ENCODE peak calls at places on chromosomes 6 and 20, in eight cellular contexts. E is uterus, T is AG09319, P is IMR-90, Y is osteocyte, A is Peyer's patch, M is transverse colon, F is fibroblast of mammary gland. C is an unnamed sample.

GRCh38 chr6:148869589-148869988 is 122.8 kb downstream of the UST start:
- DNase-seq in T (peak), A (no peak), Y (no peak), P (peak), E (no peak), M (no peak), F (peak), C (peak)

GRCh38 chr6:21634582-21634981 is 41.0 kb downstream of the SOX4 start:
- DNase-seq in A (no peak), P (peak), T (peak), Y (peak), M (no peak), E (peak), F (peak), C (peak)

GRCh38 chr6:149855040-149855654 is 9.0 kb downstream of the LRP11 start:
- DNase-seq in M (no peak), F (peak), T (no peak), P (peak), Y (no peak), A (no peak), E (no peak), C (peak)

GRCh38 chr20:20199338-20200160 is 147.2 kb downstream of the CFAP61 start:
- DNase-seq in M (no peak), A (no peak), T (no peak), E (no peak), Y (no peak), F (no peak), P (no peak), C (no peak)

GRCh38 chr20:8616792-8617191 is 452.1 kb upstream of the PLCB4 start:
- DNase-seq in A (no peak), P (peak), T (peak), Y (no peak), E (no peak), F (peak), M (no peak), C (no peak)

GRCh38 chr6:55694148-55694547 is 115.2 kb upstream of the HMGCLL1 start:
- DNase-seq in A (no peak), M (no peak), P (peak), E (no peak), T (peak), F (peak), Y (no peak), C (peak)

GRCh38 chr6:2127484-2127911 is 117.9 kb downstream of the GMDS start:
- DNase-seq in Y (no peak), T (no peak), A (no peak), E (peak), P (no peak), M (peak), F (no peak), C (no peak)

GRCh38 chr20:55424446-55424845 is 580.9 kb downstream of the CBLN4 start:
- DNase-seq in M (no peak), F (no peak), E (no peak), Y (no peak), A (no peak), P (no peak), T (no peak), C (no peak)

GRCh38 chr6:34618430-34619182 is 62.5 kb upstream of the SPDEF start:
- DNase-seq in T (no peak), F (no peak), Y (no peak), A (no peak), E (no peak), P (no peak), M (no peak), C (no peak)

GRCh38 chr20:35120012-35120701 is 27.0 kb downstream of the EDEM2 start:
- DNase-seq in P (peak), F (peak), T (no peak), A (no peak), E (no peak), Y (no peak), M (no peak), C (peak)

GRCh38 chr6:1917628-1918371 is 308.1 kb downstream of the FOXC1 start:
- DNase-seq in A (no peak), T (no peak), M (no peak), F (peak), P (peak), Y (no peak), E (no peak), C (peak)

GRCh38 chr6:135129139-135129867 is 51.8 kb upstream of the MYB start:
- DNase-seq in T (no peak), Y (no peak), F (no peak), E (no peak), A (no peak), M (no peak), P (no peak), C (no peak)

GRCh38 chr6:8180327-8181161 is 78.2 kb upstream of the EEF1E1 start:
- DNase-seq in E (no peak), P (peak), Y (no peak), F (peak), M (no peak), A (no peak), T (peak), C (peak)

GRCh38 chr20:17503501-17504325 is 27.5 kb downstream of the BFSP1 start:
- DNase-seq in A (no peak), F (no peak), E (no peak), Y (no peak), P (no peak), M (no peak), T (no peak), C (no peak)

GRCh38 chr6:107473660-107474059 is 14.3 kb upstream of the PDSS2 start:
- DNase-seq in T (no peak), Y (no peak), M (no peak), F (no peak), P (no peak), E (no peak), A (no peak), C (no peak)

GRCh38 chr6:135088818-135089809 is 34.5 kb upstream of the HBS1L start:
- DNase-seq in M (no peak), F (peak), E (no peak), T (no peak), Y (no peak), P (peak), A (no peak), C (peak)

DNA sequence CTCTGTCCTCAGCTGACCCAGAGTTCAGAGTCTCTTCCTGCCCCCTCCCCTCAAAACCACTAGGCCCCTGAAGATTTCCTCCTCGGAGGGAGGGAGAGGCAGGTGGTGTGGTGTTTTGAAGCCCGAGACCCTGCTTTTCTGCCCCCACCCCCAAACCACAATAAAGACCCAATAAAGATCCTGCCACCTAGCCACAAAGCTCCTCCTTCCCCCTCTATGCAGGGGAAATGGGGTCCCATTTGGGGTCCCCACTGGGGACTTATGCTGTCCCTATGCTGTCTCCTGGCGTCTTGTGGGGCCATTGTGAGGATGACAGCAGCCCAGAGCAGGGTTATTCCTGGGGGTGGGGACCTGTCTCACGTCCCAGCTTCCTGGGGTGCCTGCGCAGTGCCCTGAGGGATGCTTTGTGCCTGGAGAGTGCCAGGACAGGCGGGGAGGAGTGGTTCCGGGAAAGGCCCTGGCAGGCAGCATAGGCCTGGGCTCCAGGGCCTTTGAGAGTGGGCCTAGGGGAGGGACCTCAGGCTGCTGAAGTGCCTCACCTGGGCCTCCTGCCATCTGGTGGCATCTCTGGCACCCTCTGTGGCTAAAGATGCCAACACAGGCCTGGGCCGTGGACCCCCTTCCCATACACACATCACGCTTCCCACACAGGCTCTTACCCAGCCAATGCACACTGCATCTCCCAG is 8.0 kb upstream of the ARMC12 start:
- DNase-seq in E (no peak), T (no peak), A (peak), F (no peak), M (peak), Y (no peak), P (no peak), C (no peak)
- TF ChIP-seq CTCF in E (no peak), T (no peak), A (no peak), F (no peak), M (no peak), Y (no peak), P (no peak), C (no peak)

GRCh38 chr20:63860325-63861051 is 810 bp upstream of the ABHD16B start:
- DNase-seq in M (no peak), P (no peak), A (no peak), Y (no peak), T (no peak), E (no peak), F (no peak), C (no peak)

GRCh38 chr20:63859166-63859699 is 2.1 kb upstream of the ABHD16B start:
- DNase-seq in A (no peak), E (no peak), M (no peak), T (no peak), Y (no peak), F (no peak), P (no peak), C (no peak)

GRCh38 chr20:63856111-63856511 is 5.2 kb upstream of the ABHD16B start:
- DNase-seq in T (no peak), P (no peak), F (no peak), E (no peak), A (peak), M (no peak), Y (no peak), C (no peak)

GRCh38 chr20:63857751-63858392 is 3.4 kb upstream of the ABHD16B start:
- DNase-seq in E (no peak), M (no peak), P (no peak), A (peak), Y (no peak), T (no peak), F (peak), C (no peak)

DNA sequence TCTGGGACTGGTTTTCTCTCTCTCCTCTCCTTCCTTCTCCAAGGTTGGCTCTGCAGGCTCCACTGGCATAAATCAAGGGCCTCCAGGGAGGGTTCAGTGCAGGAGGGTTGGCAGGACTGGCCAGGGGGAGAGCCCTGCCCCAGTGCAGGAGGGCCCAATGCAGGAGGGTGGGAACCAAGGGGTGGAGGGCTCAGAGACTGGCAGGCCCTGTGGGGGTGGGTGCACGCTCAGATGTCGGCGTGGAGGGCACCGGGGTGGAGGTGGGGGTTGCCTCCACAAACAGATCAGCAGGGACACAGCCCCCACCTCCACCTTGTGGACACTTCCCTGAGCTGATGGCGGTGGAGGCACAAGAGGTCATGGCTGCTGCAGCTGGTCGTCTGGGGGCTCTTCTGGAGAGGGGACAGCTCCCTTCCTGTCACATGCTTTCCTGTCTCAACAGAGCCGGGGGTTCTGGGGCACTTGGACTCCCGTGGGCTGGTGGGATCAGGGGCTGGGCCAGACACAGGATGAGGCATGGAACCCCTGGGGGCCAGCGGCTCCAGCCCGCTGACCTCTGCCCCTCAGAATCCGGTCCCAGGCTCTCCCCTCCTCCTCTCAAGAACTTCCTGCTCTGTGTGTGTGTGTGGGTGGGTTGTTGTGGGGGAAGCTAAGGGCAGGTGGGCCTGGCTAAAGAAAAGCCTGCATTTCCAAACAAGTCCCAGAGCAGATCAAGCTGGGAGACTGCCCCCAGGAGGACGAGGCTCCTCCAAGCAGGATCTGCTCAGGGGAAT is 2.7 kb upstream of the ABHD16B start:
- DNase-seq in A (peak), F (peak), E (no peak), Y (no peak), M (no peak), P (peak), T (no peak), C (peak)
- TF ChIP-seq CTCF in A (peak), F (peak), E (peak), Y (peak), M (no peak), P (peak), T (peak), C (peak)

GRCh38 chr6:151632415-151632987 is 138.7 kb downstream of the CCDC170 start:
- DNase-seq in T (no peak), E (no peak), A (no peak), P (no peak), F (no peak), M (no peak), Y (no peak), C (no peak)
- TF ChIP-seq CTCF in T (no peak), E (no peak), A (no peak), P (no peak), F (no peak), M (no peak), Y (no peak), C (no peak)

GRCh38 chr6:24520929-24521546 is 26.3 kb downstream of the ALDH5A1 start:
- DNase-seq in T (no peak), P (peak), M (peak), A (peak), E (no peak), Y (peak), F (peak), C (no peak)

GRCh38 chr6:24522821-24523175 is 28.0 kb downstream of the ALDH5A1 start:
- DNase-seq in Y (no peak), T (no peak), F (no peak), E (no peak), P (no peak), M (no peak), A (no peak), C (no peak)

GRCh38 chr6:24524329-24524728 is 29.6 kb downstream of the ALDH5A1 start:
- DNase-seq in F (no peak), Y (peak), A (no peak), E (no peak), P (no peak), T (no peak), M (no peak), C (no peak)

GRCh38 chr6:24522090-24522820 is 27.5 kb downstream of the ALDH5A1 start:
- DNase-seq in E (no peak), F (peak), Y (peak), M (no peak), A (no peak), T (no peak), P (peak), C (no peak)

DNA sequence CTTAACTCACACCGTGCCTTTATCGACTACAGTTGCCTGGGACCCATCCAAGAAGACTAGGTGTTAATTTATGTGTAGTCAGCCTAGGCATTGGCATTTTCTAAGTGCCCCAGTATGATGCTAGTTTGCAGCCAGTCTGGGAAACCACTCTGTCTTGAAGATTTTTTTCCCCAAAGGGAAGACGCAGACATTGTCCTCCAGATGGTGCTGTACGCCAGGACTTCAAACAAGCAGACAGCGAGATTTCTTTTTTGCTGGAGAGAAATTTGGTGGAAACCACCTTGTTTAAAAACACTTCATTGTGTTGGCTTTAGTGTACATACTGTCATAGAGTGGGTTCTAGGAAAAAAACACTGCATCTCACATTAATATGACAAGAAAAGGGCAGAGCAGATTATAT is 30.0 kb downstream of the ALDH5A1 start:
- DNase-seq in T (no peak), E (no peak), Y (peak), F (peak), P (peak), M (no peak), A (no peak), C (peak)
- TF ChIP-seq CTCF in T (peak), E (no peak), Y (peak), F (peak), P (peak), M (peak), A (peak), C (peak)

GRCh38 chr6:76230711-76231110 is 158.2 kb upstream of the IMPG1 start:
- DNase-seq in E (no peak), M (no peak), F (no peak), P (no peak), A (no peak), Y (no peak), T (no peak), C (no peak)
- TF ChIP-seq CTCF in E (no peak), M (no peak), F (no peak), P (no peak), A (no peak), Y (no peak), T (no peak), C (no peak)

GRCh38 chr6:138637822-138638221 is 135.7 kb upstream of the CCDC28A start:
- DNase-seq in M (no peak), F (no peak), P (no peak), T (no peak), A (no peak), E (no peak), Y (no peak), C (no peak)

GRCh38 chr6:138643210-138643609 is 130.4 kb upstream of the CCDC28A start:
- DNase-seq in A (no peak), E (no peak), M (no peak), T (no peak), F (no peak), Y (no peak), P (no peak), C (no peak)

GRCh38 chr6:138640028-138640427 is 133.5 kb upstream of the CCDC28A start:
- DNase-seq in P (no peak), E (no peak), M (no peak), Y (no peak), A (no peak), F (no peak), T (no peak), C (no peak)

GRCh38 chr6:138638626-138639025 is 134.9 kb upstream of the CCDC28A start:
- DNase-seq in M (no peak), P (no peak), Y (no peak), F (no peak), T (no peak), A (no peak), E (no peak), C (no peak)
- TF ChIP-seq CTCF in M (no peak), P (no peak), Y (no peak), F (no peak), T (no peak), A (no peak), E (no peak), C (no peak)

GRCh38 chr20:38477747-38478146 is 5.1 kb downstream of the RALGAPB start:
- DNase-seq in Y (peak), F (no peak), E (no peak), T (no peak), M (no peak), P (no peak), A (no peak), C (no peak)

GRCh38 chr20:38471987-38472512 is 593 bp upstream of the RALGAPB start:
- DNase-seq in F (no peak), A (no peak), M (no peak), T (no peak), P (no peak), Y (peak), E (no peak), C (no peak)

GRCh38 chr20:38472513-38473352 is at the start of gene RALGAPB:
- DNase-seq in F (peak), E (peak), M (peak), P (peak), T (peak), A (peak), Y (peak), C (peak)

GRCh38 chr20:38471245-38471644 is 1.4 kb upstream of the RALGAPB start:
- DNase-seq in T (no peak), A (no peak), P (no peak), F (no peak), M (no peak), E (no peak), Y (peak), C (no peak)

DNA sequence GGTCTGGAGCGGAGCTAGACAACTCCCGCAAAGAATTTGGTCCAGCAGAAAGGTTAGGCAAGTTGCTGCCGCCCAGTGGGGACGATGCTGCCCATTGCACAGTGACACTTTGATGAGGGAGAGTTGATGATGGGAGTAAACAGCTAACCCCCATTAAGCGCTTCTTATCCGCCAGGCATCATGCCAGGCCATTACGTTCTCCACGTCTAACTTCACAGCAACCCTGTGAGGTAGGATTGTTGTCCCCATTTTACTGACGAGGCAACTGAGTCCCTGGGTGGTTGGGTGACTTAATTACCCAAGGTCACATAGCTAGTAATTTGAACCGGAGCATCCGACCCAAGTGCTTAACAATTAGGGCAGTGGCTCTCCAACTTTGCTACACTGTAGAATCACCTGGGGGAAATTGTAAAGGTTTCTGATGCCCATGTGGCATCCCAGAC is 731 bp downstream of the RALGAPB start:
- DNase-seq in P (no peak), T (no peak), A (no peak), Y (no peak), M (no peak), E (no peak), F (peak), C (no peak)
- TF ChIP-seq CTCF in P (no peak), T (peak), A (no peak), Y (no peak), M (no peak), E (no peak), F (peak), C (no peak)

DNA sequence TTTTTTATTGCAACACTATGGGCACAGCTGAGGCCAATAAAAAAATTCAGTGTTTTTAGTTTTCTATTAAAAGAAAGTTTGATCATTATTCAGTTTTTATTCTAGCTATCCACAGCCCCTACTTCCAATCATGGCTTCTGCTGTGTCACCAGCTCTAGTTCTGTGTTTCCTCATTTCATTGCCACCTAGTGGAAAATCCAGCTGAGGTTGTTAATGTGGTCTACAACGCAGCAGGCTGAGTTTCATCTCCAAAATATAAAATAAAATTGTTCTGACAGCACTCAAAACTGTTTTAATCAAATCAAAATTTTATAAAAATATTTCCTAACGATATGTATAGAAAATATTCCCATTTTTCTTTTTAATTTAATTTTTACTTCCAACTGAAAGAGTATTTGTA is 13.6 kb downstream of the COL9A1 start:
- DNase-seq in F (no peak), E (no peak), T (no peak), P (no peak), M (no peak), A (no peak), Y (no peak), C (no peak)
- TF ChIP-seq CTCF in F (peak), E (no peak), T (no peak), P (peak), M (peak), A (no peak), Y (peak), C (no peak)

DNA sequence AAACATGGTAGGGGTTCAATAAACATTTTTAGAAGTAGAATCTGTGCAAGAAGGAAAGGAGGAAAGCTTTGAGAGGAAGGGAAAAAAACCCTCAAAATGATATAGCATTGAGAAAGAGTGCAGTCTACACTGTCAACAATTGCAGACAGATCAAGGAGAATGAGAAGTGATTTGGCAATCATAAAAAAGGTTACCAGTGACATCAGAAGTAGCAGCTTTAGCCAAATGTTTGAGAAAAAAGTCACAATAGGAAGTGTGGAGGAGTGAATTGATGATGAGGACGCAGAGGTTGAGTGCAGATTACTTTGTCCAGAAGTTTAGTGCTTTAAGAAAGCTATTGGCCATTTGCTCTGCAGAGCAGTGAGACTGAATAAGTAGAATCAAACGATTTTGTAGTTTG is 155.0 kb downstream of the GJA1 start:
- DNase-seq in Y (no peak), F (peak), T (no peak), A (no peak), M (no peak), P (peak), E (no peak), C (no peak)
- TF ChIP-seq CTCF in Y (no peak), F (no peak), T (no peak), A (no peak), M (no peak), P (no peak), E (no peak), C (no peak)

C was measured in AG04450.